ENCODE peak calls at places on chromosomes 2 and 18, in nine cellular contexts. G, A, W, M, L, K, F, Q and D are unnamed samples.

GRCh38 chr2:176151199-176152099 is at the start of gene HOXD4:
- DNase-seq in G (peak), A (no peak), W (no peak), M (no peak), L (no peak), K (no peak), F (no peak), Q (no peak), D (no peak)

GRCh38 chr2:117917223-117917917 is 96.5 kb downstream of the CCDC93 start:
- DNase-seq in G (peak), A (no peak), W (peak), M (no peak), L (no peak), K (no peak), F (no peak), Q (no peak), D (no peak)

GRCh38 chr2:239506101-239506808 is 105.4 kb upstream of the HDAC4 start:
- DNase-seq in G (no peak), A (no peak), W (no peak), M (no peak), L (no peak), K (no peak), F (no peak), Q (no peak), D (no peak)

GRCh38 chr2:181106229-181106628 is 125.8 kb downstream of the UBE2E3 start:
- DNase-seq in G (peak), A (no peak), W (no peak), M (no peak), L (no peak), K (no peak), F (peak), Q (no peak), D (peak)

GRCh38 chr2:50538137-50538536 is 493.8 kb downstream of the NRXN1 start:
- DNase-seq in G (no peak), A (no peak), W (peak), M (no peak), L (no peak), K (no peak), F (no peak), Q (no peak), D (no peak)

GRCh38 chr2:24402242-24403092 is 42.1 kb upstream of the ITSN2 start:
- DNase-seq in G (no peak), A (no peak), W (peak), M (no peak), L (no peak), K (no peak), F (no peak), Q (no peak), D (no peak)

GRCh38 chr2:147173186-147173575 is 671.6 kb upstream of the ACVR2A start:
- DNase-seq in G (peak), A (no peak), W (no peak), M (no peak), L (no peak), K (no peak), F (no peak), Q (no peak), D (peak)

GRCh38 chr2:206805922-206806607 is 40.7 kb downstream of the FASTKD2 start:
- DNase-seq in G (no peak), A (no peak), W (peak), M (no peak), L (no peak), K (no peak), F (peak), Q (no peak), D (peak)

GRCh38 chr2:159164457-159164894 is 122.0 kb downstream of the WDSUB1 start:
- DNase-seq in G (no peak), A (no peak), W (peak), M (no peak), L (no peak), K (no peak), F (no peak), Q (no peak), D (no peak)

GRCh38 chr18:744824-745597 is 32.6 kb upstream of the ENOSF1 start:
- DNase-seq in G (no peak), A (no peak), W (no peak), M (no peak), L (no peak), K (no peak), F (no peak), Q (no peak), D (no peak)

GRCh38 chr2:37552339-37552738 is 119.1 kb downstream of the CDC42EP3 start:
- DNase-seq in G (no peak), A (no peak), W (no peak), M (no peak), L (no peak), K (no peak), F (peak), Q (no peak), D (no peak)

GRCh38 chr2:169073972-169074751 is 4.8 kb downstream of the DHRS9 start:
- DNase-seq in G (no peak), A (no peak), W (no peak), M (no peak), L (no peak), K (no peak), F (no peak), Q (no peak), D (no peak)

GRCh38 chr2:173151671-173152398 is 76.2 kb downstream of the MAP3K20 start:
- DNase-seq in G (peak), A (no peak), W (peak), M (no peak), L (no peak), K (no peak), F (no peak), Q (no peak), D (peak)

GRCh38 chr2:186518945-186519344 is 32.9 kb downstream of the ZC3H15 start:
- DNase-seq in G (no peak), A (no peak), W (no peak), M (no peak), L (no peak), K (no peak), F (no peak), Q (no peak), D (peak)

GRCh38 chr2:19536136-19536535 is 177.7 kb upstream of the OSR1 start:
- DNase-seq in G (peak), A (no peak), W (no peak), M (no peak), L (no peak), K (no peak), F (no peak), Q (no peak), D (peak)

GRCh38 chr18:31241900-31242409 is 76.0 kb upstream of the DSG1 start:
- DNase-seq in G (peak), A (no peak), W (no peak), M (no peak), L (no peak), K (no peak), F (peak), Q (no peak), D (no peak)

GRCh38 chr18:50737127-50737526 is 82.7 kb downstream of the MRO start:
- DNase-seq in G (no peak), A (no peak), W (no peak), M (no peak), L (no peak), K (no peak), F (no peak), Q (no peak), D (no peak)

GRCh38 chr2:138356178-138356577 is 145.4 kb upstream of the SPOPL start:
- DNase-seq in G (peak), A (no peak), W (peak), M (no peak), L (no peak), K (no peak), F (no peak), Q (no peak), D (peak)

GRCh38 chr18:25067291-25068050 is 284.5 kb downstream of the ZNF521 start:
- DNase-seq in G (no peak), A (no peak), W (peak), M (no peak), L (no peak), K (no peak), F (no peak), Q (no peak), D (no peak)

GRCh38 chr2:183866666-183867065 is 731.7 kb upstream of the ZNF804A start:
- DNase-seq in G (no peak), A (no peak), W (no peak), M (no peak), L (no peak), K (no peak), F (no peak), Q (no peak), D (peak)

GRCh38 chr2:165109915-165110314 is 93.9 kb downstream of the SCN3A start:
- DNase-seq in G (no peak), A (no peak), W (no peak), M (no peak), L (no peak), K (no peak), F (no peak), Q (no peak), D (no peak)

GRCh38 chr2:237774811-237775553 is 23.6 kb upstream of the RBM44 start:
- DNase-seq in G (peak), A (no peak), W (peak), M (no peak), L (peak), K (no peak), F (peak), Q (peak), D (peak)

GRCh38 chr2:72233211-72233610 is 85.5 kb upstream of the CYP26B1 start:
- DNase-seq in G (no peak), A (no peak), W (no peak), M (no peak), L (no peak), K (no peak), F (no peak), Q (no peak), D (no peak)

GRCh38 chr2:119174993-119175347 is 16.4 kb upstream of the C1QL2 start:
- DNase-seq in G (peak), A (no peak), W (no peak), M (no peak), L (no peak), K (no peak), F (no peak), Q (no peak), D (no peak)

GRCh38 chr2:158786897-158787296 is 8.2 kb upstream of the DAPL1 start:
- DNase-seq in G (no peak), A (no peak), W (no peak), M (no peak), L (no peak), K (no peak), F (no peak), Q (no peak), D (no peak)

GRCh38 chr18:48913723-48914122 is 37.0 kb downstream of the SMAD7 start:
- DNase-seq in G (no peak), A (no peak), W (no peak), M (peak), L (no peak), K (no peak), F (no peak), Q (no peak), D (no peak)

GRCh38 chr2:46200100-46200690 is 97.0 kb upstream of the EPAS1 start:
- DNase-seq in G (no peak), A (no peak), W (peak), M (no peak), L (no peak), K (no peak), F (no peak), Q (no peak), D (no peak)

GRCh38 chr2:233037078-233037477 is 4.6 kb downstream of the NEU2 start:
- DNase-seq in G (peak), A (no peak), W (no peak), M (no peak), L (no peak), K (no peak), F (no peak), Q (no peak), D (peak)

GRCh38 chr18:2908166-2908945 is 61.5 kb downstream of the EMILIN2 start:
- DNase-seq in G (no peak), A (no peak), W (no peak), M (no peak), L (no peak), K (no peak), F (no peak), Q (no peak), D (no peak)

GRCh38 chr2:241797441-241798080 is 11.4 kb upstream of the NEU4 start:
- DNase-seq in G (no peak), A (no peak), W (no peak), M (no peak), L (peak), K (no peak), F (no peak), Q (no peak), D (no peak)

GRCh38 chr2:69231760-69232277 is 155.2 kb downstream of the GFPT1 start:
- DNase-seq in G (no peak), A (no peak), W (no peak), M (no peak), L (no peak), K (no peak), F (no peak), Q (no peak), D (no peak)

GRCh38 chr2:238120463-238121298 is 17.8 kb upstream of the KLHL30 start:
- DNase-seq in G (no peak), A (no peak), W (no peak), M (no peak), L (no peak), K (no peak), F (peak), Q (no peak), D (peak)

GRCh38 chr2:159030674-159031380 is 62.4 kb downstream of the TANC1 start:
- DNase-seq in G (peak), A (no peak), W (peak), M (no peak), L (no peak), K (no peak), F (peak), Q (no peak), D (peak)

GRCh38 chr2:146240376-146240775 is 1604.5 kb upstream of the ACVR2A start:
- DNase-seq in G (no peak), A (no peak), W (no peak), M (no peak), L (no peak), K (no peak), F (no peak), Q (no peak), D (no peak)

GRCh38 chr2:54473876-54474275 is 17.7 kb downstream of the SPTBN1 start:
- DNase-seq in G (no peak), A (no peak), W (no peak), M (no peak), L (no peak), K (no peak), F (no peak), Q (no peak), D (no peak)

GRCh38 chr18:10167759-10168158 is 253.9 kb downstream of the VAPA start:
- DNase-seq in G (no peak), A (no peak), W (no peak), M (no peak), L (no peak), K (no peak), F (no peak), Q (no peak), D (no peak)

GRCh38 chr2:172253190-172254052 is 150.7 kb upstream of the DLX2 start:
- DNase-seq in G (peak), A (peak), W (peak), M (peak), L (peak), K (no peak), F (no peak), Q (no peak), D (peak)

GRCh38 chr2:84055816-84056215 is 403.3 kb downstream of the SUCLG1 start:
- DNase-seq in G (no peak), A (no peak), W (no peak), M (no peak), L (no peak), K (no peak), F (no peak), Q (no peak), D (no peak)

GRCh38 chr2:33287611-33288010 is 188.8 kb upstream of the RASGRP3 start:
- DNase-seq in G (no peak), A (no peak), W (no peak), M (no peak), L (no peak), K (no peak), F (no peak), Q (no peak), D (no peak)